ENCODE peak calls at places on chromosomes 7 and 10, in five cellular contexts. One of them, this sample, is unnamed.

GRCh38 chr7:74452748-74453320 is 872 bp upstream of the GTF2IRD1 start:
- DNase-seq in type B pancreatic cell: no peak
- DNase-seq in AG04450: no peak
- DNase-seq in heart left ventricle: no peak
- DNase-seq in astrocyte of the cerebellum: no peak
- DNase-seq in this sample: no peak

GRCh38 chr10:72260588-72261322 is 13.0 kb upstream of the DDIT4 start:
- DNase-seq in AG04450: no peak
- DNase-seq in type B pancreatic cell: peak
- DNase-seq in heart left ventricle: peak
- DNase-seq in astrocyte of the cerebellum: peak
- DNase-seq in this sample: peak

GRCh38 chr10:18582803-18583202 is 68.6 kb downstream of the NSUN6 start:
- DNase-seq in type B pancreatic cell: no peak
- DNase-seq in astrocyte of the cerebellum: no peak
- DNase-seq in AG04450: no peak
- DNase-seq in heart left ventricle: no peak
- DNase-seq in this sample: no peak

GRCh38 chr7:48875300-48875916 is 48.9 kb upstream of the CDC14C start:
- DNase-seq in astrocyte of the cerebellum: peak
- DNase-seq in heart left ventricle: peak
- DNase-seq in type B pancreatic cell: no peak
- DNase-seq in AG04450: no peak
- DNase-seq in this sample: peak

GRCh38 chr10:35481421-35481820 is 123.7 kb upstream of the GJD4 start:
- DNase-seq in astrocyte of the cerebellum: no peak
- DNase-seq in AG04450: no peak
- DNase-seq in type B pancreatic cell: no peak
- DNase-seq in heart left ventricle: no peak
- DNase-seq in this sample: no peak

GRCh38 chr10:122656308-122656705 is 43.3 kb downstream of the C10orf120 start:
- DNase-seq in astrocyte of the cerebellum: no peak
- DNase-seq in AG04450: no peak
- DNase-seq in heart left ventricle: no peak
- DNase-seq in type B pancreatic cell: no peak
- DNase-seq in this sample: no peak

GRCh38 chr10:100742936-100743335 is 2.4 kb upstream of the PAX2 start:
- DNase-seq in heart left ventricle: no peak
- DNase-seq in AG04450: no peak
- DNase-seq in astrocyte of the cerebellum: no peak
- DNase-seq in type B pancreatic cell: no peak
- DNase-seq in this sample: no peak

GRCh38 chr10:125200396-125200795 is 40.0 kb upstream of the CTBP2 start:
- DNase-seq in heart left ventricle: no peak
- DNase-seq in type B pancreatic cell: no peak
- DNase-seq in astrocyte of the cerebellum: no peak
- DNase-seq in AG04450: no peak
- DNase-seq in this sample: no peak

GRCh38 chr10:109701583-109702215 is 221.6 kb downstream of the XPNPEP1 start:
- DNase-seq in type B pancreatic cell: no peak
- DNase-seq in heart left ventricle: no peak
- DNase-seq in AG04450: no peak
- DNase-seq in astrocyte of the cerebellum: no peak
- DNase-seq in this sample: no peak

GRCh38 chr10:34320265-34320664 is 494.8 kb downstream of the PARD3 start:
- DNase-seq in AG04450: no peak
- DNase-seq in type B pancreatic cell: no peak
- DNase-seq in heart left ventricle: no peak
- DNase-seq in astrocyte of the cerebellum: no peak
- DNase-seq in this sample: no peak

GRCh38 chr10:21675157-21675796 is 141.2 kb downstream of the MLLT10 start:
- DNase-seq in astrocyte of the cerebellum: peak
- DNase-seq in AG04450: no peak
- DNase-seq in heart left ventricle: no peak
- DNase-seq in type B pancreatic cell: no peak
- DNase-seq in this sample: peak

GRCh38 chr7:74219416-74219815 is 9.6 kb downstream of the LAT2 start:
- DNase-seq in heart left ventricle: no peak
- DNase-seq in astrocyte of the cerebellum: no peak
- DNase-seq in type B pancreatic cell: no peak
- DNase-seq in AG04450: no peak
- DNase-seq in this sample: no peak

GRCh38 chr7:50644586-50644985 is 79.4 kb upstream of the DDC start:
- DNase-seq in type B pancreatic cell: no peak
- DNase-seq in heart left ventricle: no peak
- DNase-seq in astrocyte of the cerebellum: no peak
- DNase-seq in AG04450: no peak
- DNase-seq in this sample: no peak

GRCh38 chr7:44386139-44386913 is 60.9 kb upstream of the CAMK2B start:
- DNase-seq in AG04450: no peak
- DNase-seq in type B pancreatic cell: no peak
- DNase-seq in astrocyte of the cerebellum: no peak
- DNase-seq in heart left ventricle: no peak
- DNase-seq in this sample: peak

GRCh38 chr7:159063046-159063840 is 81.4 kb downstream of the VIPR2 start:
- DNase-seq in astrocyte of the cerebellum: no peak
- DNase-seq in heart left ventricle: no peak
- DNase-seq in type B pancreatic cell: no peak
- DNase-seq in AG04450: no peak
- DNase-seq in this sample: no peak

GRCh38 chr10:8696746-8697145 is 642.3 kb downstream of the GATA3 start:
- DNase-seq in astrocyte of the cerebellum: no peak
- DNase-seq in AG04450: no peak
- DNase-seq in heart left ventricle: no peak
- DNase-seq in type B pancreatic cell: no peak
- DNase-seq in this sample: no peak

GRCh38 chr7:134448359-134449229 is 10.3 kb downstream of the AKR1B1 start:
- DNase-seq in AG04450: peak
- DNase-seq in heart left ventricle: no peak
- DNase-seq in astrocyte of the cerebellum: peak
- DNase-seq in type B pancreatic cell: no peak
- DNase-seq in this sample: no peak

GRCh38 chr7:149734514-149735075 is 38.8 kb downstream of the ZNF467 start:
- DNase-seq in type B pancreatic cell: no peak
- DNase-seq in astrocyte of the cerebellum: no peak
- DNase-seq in heart left ventricle: no peak
- DNase-seq in AG04450: no peak
- DNase-seq in this sample: no peak

GRCh38 chr10:132929953-132930640 is 12.3 kb downstream of the CFAP46 start:
- DNase-seq in astrocyte of the cerebellum: no peak
- DNase-seq in type B pancreatic cell: no peak
- DNase-seq in AG04450: no peak
- DNase-seq in heart left ventricle: no peak
- DNase-seq in this sample: no peak

GRCh38 chr7:16271355-16271754 is 150.0 kb downstream of the CRPPA start:
- DNase-seq in AG04450: no peak
- DNase-seq in astrocyte of the cerebellum: no peak
- DNase-seq in heart left ventricle: no peak
- DNase-seq in type B pancreatic cell: no peak
- DNase-seq in this sample: no peak

GRCh38 chr10:133162178-133162909 is 2.3 kb downstream of the KNDC1 start:
- DNase-seq in heart left ventricle: no peak
- DNase-seq in AG04450: no peak
- DNase-seq in type B pancreatic cell: no peak
- DNase-seq in astrocyte of the cerebellum: no peak
- DNase-seq in this sample: no peak

GRCh38 chr7:157683251-157684156 is 346.7 kb downstream of the DNAJB6 start:
- DNase-seq in AG04450: no peak
- DNase-seq in type B pancreatic cell: peak
- DNase-seq in heart left ventricle: no peak
- DNase-seq in astrocyte of the cerebellum: no peak
- DNase-seq in this sample: no peak

GRCh38 chr10:12854988-12855387 is 146.5 kb downstream of the CCDC3 start:
- DNase-seq in type B pancreatic cell: no peak
- DNase-seq in astrocyte of the cerebellum: no peak
- DNase-seq in AG04450: no peak
- DNase-seq in heart left ventricle: no peak
- DNase-seq in this sample: no peak

GRCh38 chr10:114271779-114272167 is 32.7 kb downstream of the VWA2 start:
- DNase-seq in type B pancreatic cell: no peak
- DNase-seq in heart left ventricle: peak
- DNase-seq in AG04450: peak
- DNase-seq in astrocyte of the cerebellum: peak
- DNase-seq in this sample: no peak

GRCh38 chr10:63331586-63331985 is 134.2 kb downstream of the JMJD1C start:
- DNase-seq in astrocyte of the cerebellum: no peak
- DNase-seq in heart left ventricle: no peak
- DNase-seq in type B pancreatic cell: no peak
- DNase-seq in AG04450: no peak
- DNase-seq in this sample: no peak

GRCh38 chr10:51162002-51162401 is 87.7 kb downstream of the PRKG1 start:
- DNase-seq in heart left ventricle: peak
- DNase-seq in type B pancreatic cell: no peak
- DNase-seq in AG04450: no peak
- DNase-seq in astrocyte of the cerebellum: no peak
- DNase-seq in this sample: peak

GRCh38 chr10:118662228-118663035 is 67.0 kb upstream of the PRLHR start:
- DNase-seq in heart left ventricle: no peak
- DNase-seq in type B pancreatic cell: no peak
- DNase-seq in astrocyte of the cerebellum: no peak
- DNase-seq in AG04450: no peak
- DNase-seq in this sample: no peak

GRCh38 chr7:40698214-40698920 is 563.6 kb downstream of the SUGCT start:
- DNase-seq in heart left ventricle: no peak
- DNase-seq in AG04450: no peak
- DNase-seq in type B pancreatic cell: no peak
- DNase-seq in astrocyte of the cerebellum: no peak
- DNase-seq in this sample: no peak

GRCh38 chr7:40697653-40698052 is 562.8 kb downstream of the SUGCT start:
- DNase-seq in AG04450: no peak
- DNase-seq in astrocyte of the cerebellum: no peak
- DNase-seq in heart left ventricle: no peak
- DNase-seq in type B pancreatic cell: no peak
- DNase-seq in this sample: no peak

GRCh38 chr7:40701836-40702551 is 567.2 kb downstream of the SUGCT start:
- DNase-seq in astrocyte of the cerebellum: no peak
- DNase-seq in heart left ventricle: no peak
- DNase-seq in type B pancreatic cell: no peak
- DNase-seq in AG04450: no peak
- DNase-seq in this sample: no peak

GRCh38 chr7:40698921-40699260 is 564.1 kb downstream of the SUGCT start:
- DNase-seq in heart left ventricle: no peak
- DNase-seq in type B pancreatic cell: no peak
- DNase-seq in astrocyte of the cerebellum: no peak
- DNase-seq in AG04450: no peak
- DNase-seq in this sample: no peak

GRCh38 chr7:40700653-40701475 is 566.1 kb downstream of the SUGCT start:
- DNase-seq in astrocyte of the cerebellum: no peak
- DNase-seq in AG04450: no peak
- DNase-seq in type B pancreatic cell: no peak
- DNase-seq in heart left ventricle: no peak
- DNase-seq in this sample: no peak
- TF ChIP-seq CTCF in astrocyte of the cerebellum: no peak
- TF ChIP-seq CTCF in AG04450: no peak
- TF ChIP-seq CTCF in type B pancreatic cell: no peak
- TF ChIP-seq CTCF in heart left ventricle: no peak
- TF ChIP-seq CTCF in this sample: no peak

GRCh38 chr7:76509931-76510877 is at the start of gene UPK3B:
- DNase-seq in astrocyte of the cerebellum: no peak
- DNase-seq in AG04450: no peak
- DNase-seq in type B pancreatic cell: peak
- DNase-seq in heart left ventricle: no peak
- DNase-seq in this sample: peak

GRCh38 chr7:76512941-76513816 is 2.8 kb downstream of the UPK3B start:
- DNase-seq in AG04450: no peak
- DNase-seq in astrocyte of the cerebellum: no peak
- DNase-seq in type B pancreatic cell: peak
- DNase-seq in heart left ventricle: no peak
- DNase-seq in this sample: no peak

GRCh38 chr7:76513817-76514799 is 3.8 kb downstream of the UPK3B start:
- DNase-seq in astrocyte of the cerebellum: no peak
- DNase-seq in type B pancreatic cell: peak
- DNase-seq in AG04450: no peak
- DNase-seq in heart left ventricle: no peak
- DNase-seq in this sample: no peak

GRCh38 chr7:76514926-76515325 is 4.6 kb downstream of the UPK3B start:
- DNase-seq in heart left ventricle: no peak
- DNase-seq in AG04450: no peak
- DNase-seq in astrocyte of the cerebellum: no peak
- DNase-seq in type B pancreatic cell: peak
- DNase-seq in this sample: no peak

GRCh38 chr7:76515999-76516443 is 5.7 kb downstream of the UPK3B start:
- DNase-seq in heart left ventricle: no peak
- DNase-seq in astrocyte of the cerebellum: no peak
- DNase-seq in type B pancreatic cell: no peak
- DNase-seq in AG04450: no peak
- DNase-seq in this sample: peak
- TF ChIP-seq CTCF in heart left ventricle: no peak
- TF ChIP-seq CTCF in astrocyte of the cerebellum: peak
- TF ChIP-seq CTCF in type B pancreatic cell: no peak
- TF ChIP-seq CTCF in AG04450: no peak
- TF ChIP-seq CTCF in this sample: peak

DNA sequence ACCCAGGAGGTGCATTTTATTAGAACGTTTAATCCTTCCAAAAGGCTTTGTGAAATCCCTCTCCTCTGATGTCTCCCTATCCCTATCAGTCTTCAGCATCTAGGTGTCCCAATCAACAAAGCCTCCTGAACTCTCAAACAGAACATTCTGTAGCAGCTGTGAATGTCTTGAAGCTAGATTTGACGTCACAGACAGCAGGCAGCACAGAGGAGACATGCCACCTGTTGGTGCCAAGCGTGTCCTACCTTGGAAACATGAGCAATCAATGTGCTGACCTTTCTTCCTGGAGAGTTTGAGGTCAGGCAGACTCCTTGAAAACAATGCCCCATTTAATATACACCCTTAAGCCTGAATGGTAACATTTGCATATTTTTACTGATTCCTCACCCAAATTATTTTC is 125.4 kb downstream of the RNLS start:
- DNase-seq in heart left ventricle: no peak
- DNase-seq in type B pancreatic cell: no peak
- DNase-seq in AG04450: no peak
- DNase-seq in astrocyte of the cerebellum: no peak
- DNase-seq in this sample: no peak
- TF ChIP-seq CTCF in heart left ventricle: no peak
- TF ChIP-seq CTCF in type B pancreatic cell: no peak
- TF ChIP-seq CTCF in AG04450: no peak
- TF ChIP-seq CTCF in astrocyte of the cerebellum: no peak
- TF ChIP-seq CTCF in this sample: no peak

DNA sequence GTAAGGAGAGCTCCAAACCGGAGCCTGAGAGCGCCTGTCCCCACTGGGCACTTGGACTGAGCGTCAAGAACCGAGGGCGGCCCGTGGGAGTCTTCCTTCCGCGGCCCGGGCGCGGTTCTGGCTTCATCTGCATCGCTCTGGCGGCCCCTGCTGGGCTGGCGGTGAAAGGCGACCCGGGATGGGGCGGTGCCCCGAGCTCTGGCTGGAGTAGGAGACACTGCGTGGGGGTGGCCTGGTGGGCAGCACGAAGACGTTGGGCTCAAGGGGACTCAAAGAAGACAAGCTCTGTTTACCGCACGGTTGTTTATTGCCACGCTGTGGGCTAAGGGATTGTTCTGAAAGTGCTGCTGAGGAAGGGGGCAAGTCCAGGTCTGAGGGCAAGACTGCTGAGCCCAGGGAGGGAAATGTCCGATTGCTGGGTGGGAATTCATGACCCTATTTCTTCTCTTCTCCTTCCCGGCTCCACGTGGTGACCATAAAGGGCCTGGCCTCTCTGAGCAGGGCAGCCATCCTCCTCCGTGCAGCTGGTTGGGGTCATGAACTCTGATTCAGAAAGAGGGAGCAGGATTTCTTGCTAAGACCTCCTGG is 29.8 kb downstream of the PLAU start:
- DNase-seq in type B pancreatic cell: peak
- DNase-seq in heart left ventricle: peak
- DNase-seq in astrocyte of the cerebellum: no peak
- DNase-seq in AG04450: no peak
- DNase-seq in this sample: peak
- TF ChIP-seq CTCF in type B pancreatic cell: peak
- TF ChIP-seq CTCF in heart left ventricle: peak
- TF ChIP-seq CTCF in astrocyte of the cerebellum: peak
- TF ChIP-seq CTCF in AG04450: peak
- TF ChIP-seq CTCF in this sample: peak